ENCODE peak calls at places on chromosomes 2 and 18, in eight cellular contexts. O is pancreas, A is neural progenitor cell, Z is H9, F is PC-9, J is adipocyte, R is kidney, S is iPS DF 6.9. X is an unnamed sample. For H3K4me1, the result is how much of the 10 kb centered on the place peaks cover.

GRCh38 chr2:73746015-73746876 is 9.1 kb upstream of the TPRKB start:
- DNase-seq in O (no peak), A (no peak), Z (peak), F (no peak), J (no peak), R (no peak), S (no peak), X (no peak)

GRCh38 chr2:128549646-128550260 is 231.1 kb upstream of the HS6ST1 start:
- DNase-seq in O (no peak), A (no peak), Z (no peak), F (no peak), J (no peak), R (peak), S (no peak), X (no peak)

GRCh38 chr18:33761363-33761762 is 183.3 kb downstream of the ASXL3 start:
- DNase-seq in O (no peak), A (peak), Z (no peak), F (no peak), J (peak), R (no peak), S (no peak), X (no peak)

GRCh38 chr18:58625839-58626238 is 3.1 kb downstream of the ALPK2 start:
- DNase-seq in O (no peak), A (no peak), Z (no peak), F (no peak), J (no peak), R (no peak), S (no peak), X (no peak)

GRCh38 chr2:67917332-67918054 is 145.3 kb downstream of the C1D start:
- DNase-seq in O (no peak), A (no peak), Z (no peak), F (no peak), J (peak), R (no peak), S (no peak), X (no peak)

GRCh38 chr2:63488118-63488713 is 100.1 kb downstream of the WDPCP start:
- DNase-seq in O (no peak), A (peak), Z (no peak), F (peak), J (peak), R (no peak), S (no peak), X (no peak)

GRCh38 chr2:180962727-180963312 is 17.6 kb upstream of the UBE2E3 start:
- DNase-seq in O (no peak), A (no peak), Z (no peak), F (no peak), J (no peak), R (no peak), S (no peak), X (no peak)

GRCh38 chr2:73214120-73215035 is at the start of gene SMYD5:
- DNase-seq in O (peak), A (peak), Z (peak), F (peak), J (peak), R (peak), S (no peak), X (peak)

GRCh38 chr2:119487434-119488244 is 36.6 kb downstream of the SCTR start:
- DNase-seq in O (peak), A (no peak), Z (no peak), F (no peak), J (no peak), R (peak), S (no peak), X (no peak)

GRCh38 chr2:24971300-24971549 is 530 bp downstream of the DNAJC27 start:
- DNase-seq in O (no peak), A (no peak), Z (peak), F (no peak), J (no peak), R (no peak), S (no peak), X (no peak)

GRCh38 chr2:100625731-100626130 is 62.9 kb downstream of the PDCL3 start:
- DNase-seq in O (no peak), A (no peak), Z (peak), F (no peak), J (no peak), R (no peak), S (no peak), X (no peak)

GRCh38 chr2:107361951-107362350 is 464.7 kb upstream of the RGPD4 start:
- DNase-seq in O (no peak), A (no peak), Z (no peak), F (no peak), J (no peak), R (no peak), S (no peak), X (no peak)

GRCh38 chr2:160367887-160368286 is 125.7 kb downstream of the RBMS1 start:
- DNase-seq in O (no peak), A (no peak), Z (no peak), F (peak), J (peak), R (no peak), S (no peak), X (no peak)

DNA sequence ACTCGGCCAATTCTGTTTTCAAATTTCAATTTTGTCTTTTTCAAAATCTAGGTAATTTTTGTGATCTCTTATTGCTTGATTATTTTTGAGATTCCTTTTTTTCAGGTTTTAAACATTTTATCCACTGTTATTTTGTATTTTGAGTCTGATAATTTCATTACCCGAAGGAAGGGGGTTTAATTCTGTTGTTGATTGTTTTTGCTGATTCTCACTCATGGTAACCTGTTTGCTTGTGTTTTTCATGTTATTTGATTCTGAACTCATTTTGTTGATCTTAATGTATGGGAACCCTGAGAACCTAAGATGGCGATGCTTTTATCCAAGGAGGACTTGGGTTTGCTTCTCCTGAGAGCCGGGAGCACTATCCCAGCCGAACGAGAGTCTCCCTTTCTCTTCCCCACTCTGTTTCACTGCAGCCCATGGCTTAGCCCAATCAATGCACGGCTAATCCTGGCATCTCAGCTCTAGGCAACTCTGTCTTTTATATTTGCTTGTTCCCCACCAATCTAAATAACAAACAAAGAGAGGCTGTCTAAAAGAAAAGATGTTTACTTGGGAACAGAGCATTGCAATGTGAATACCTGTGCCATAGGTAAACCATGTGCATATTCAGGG is 73.2 kb upstream of the ZCCHC2 start:
- DNase-seq in O (no peak), A (no peak), Z (no peak), F (no peak), J (no peak), R (no peak), S (no peak), X (no peak)
- H3K4me1 ChIP-seq in O (under half), A (under half), Z (under half), F (half or more), J (under half), R (under half), S (under half), X (under half)

DNA sequence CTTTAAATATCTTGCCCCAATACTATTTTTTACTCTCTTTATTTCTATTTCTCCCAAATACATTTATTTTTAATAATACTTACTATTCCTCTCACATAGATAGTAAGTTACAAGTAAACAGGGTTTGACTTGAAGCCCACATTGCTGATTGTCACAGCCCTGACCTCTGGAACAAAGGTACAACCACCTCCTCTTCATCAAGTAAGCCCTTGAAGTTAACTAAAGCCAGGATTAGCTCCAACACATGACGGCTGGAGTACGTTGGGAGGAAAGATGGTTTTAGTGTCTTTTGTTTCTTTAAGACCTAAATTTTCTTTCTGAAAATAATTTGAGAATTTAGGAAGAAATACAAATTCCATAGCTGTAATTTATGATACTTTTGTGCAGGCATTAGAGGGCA is 951 bp downstream of the MYOM1 start:
- DNase-seq in O (no peak), A (no peak), Z (no peak), F (no peak), J (no peak), R (no peak), S (no peak), X (no peak)
- H3K4me1 ChIP-seq in O (under half), A (under half), Z (under half), F (under half), J (under half), R (under half), S (under half), X (under half)

DNA sequence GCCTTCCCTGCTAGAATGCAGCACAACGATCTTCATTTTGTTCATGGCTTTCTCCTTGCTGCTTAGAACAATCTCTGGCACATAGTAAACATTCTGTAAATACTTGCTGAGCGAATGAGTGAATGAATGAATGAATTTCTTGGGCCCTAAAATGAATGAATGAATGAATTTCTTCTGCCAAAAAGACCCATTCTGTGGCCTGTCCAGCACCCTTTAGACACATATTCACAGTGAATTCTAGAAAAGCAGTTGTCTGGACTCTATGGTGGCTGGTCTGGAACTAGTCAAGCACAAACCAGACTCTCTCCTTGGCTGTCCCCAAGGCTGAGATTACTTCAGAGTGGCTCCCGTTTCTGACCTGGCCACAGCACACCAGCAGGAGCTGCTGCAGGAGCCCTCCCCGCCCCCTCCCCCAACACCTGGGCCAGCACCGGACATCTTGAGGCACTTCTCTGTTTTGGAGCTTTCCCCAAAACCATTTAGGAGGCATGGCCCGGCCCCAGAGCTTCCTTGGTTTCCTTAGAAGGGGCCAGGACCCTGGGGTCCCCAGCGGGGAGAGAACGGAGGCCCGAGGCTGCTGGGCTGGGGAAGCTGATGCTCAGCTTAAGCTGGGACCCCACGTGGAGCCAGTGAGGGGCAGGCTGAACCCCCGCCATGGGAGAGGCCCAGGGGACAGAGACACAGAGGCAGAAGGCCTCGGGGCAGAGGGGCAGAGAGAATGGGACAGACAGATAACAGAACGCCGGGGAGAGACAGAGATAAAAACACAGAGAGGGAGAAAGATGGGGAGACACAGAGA is 159.0 kb downstream of the ZFP36L2 start:
- DNase-seq in O (no peak), A (peak), Z (no peak), F (no peak), J (no peak), R (peak), S (no peak), X (no peak)
- H3K4me1 ChIP-seq in O (under half), A (under half), Z (under half), F (half or more), J (under half), R (under half), S (under half), X (under half)

GRCh38 chr2:201152999-201153398 is 29.9 kb upstream of the CASP10 start:
- DNase-seq in O (no peak), A (no peak), Z (no peak), F (no peak), J (no peak), R (no peak), S (no peak), X (no peak)

GRCh38 chr2:201156051-201156450 is 26.9 kb upstream of the CASP10 start:
- DNase-seq in O (no peak), A (no peak), Z (no peak), F (no peak), J (no peak), R (no peak), S (no peak), X (no peak)

GRCh38 chr2:201154615-201155014 is 28.3 kb upstream of the CASP10 start:
- DNase-seq in O (no peak), A (no peak), Z (no peak), F (no peak), J (no peak), R (no peak), S (no peak), X (no peak)

GRCh38 chr2:201158111-201158929 is 24.6 kb upstream of the CASP10 start:
- DNase-seq in O (no peak), A (peak), Z (peak), F (peak), J (peak), R (no peak), S (no peak), X (peak)

DNA sequence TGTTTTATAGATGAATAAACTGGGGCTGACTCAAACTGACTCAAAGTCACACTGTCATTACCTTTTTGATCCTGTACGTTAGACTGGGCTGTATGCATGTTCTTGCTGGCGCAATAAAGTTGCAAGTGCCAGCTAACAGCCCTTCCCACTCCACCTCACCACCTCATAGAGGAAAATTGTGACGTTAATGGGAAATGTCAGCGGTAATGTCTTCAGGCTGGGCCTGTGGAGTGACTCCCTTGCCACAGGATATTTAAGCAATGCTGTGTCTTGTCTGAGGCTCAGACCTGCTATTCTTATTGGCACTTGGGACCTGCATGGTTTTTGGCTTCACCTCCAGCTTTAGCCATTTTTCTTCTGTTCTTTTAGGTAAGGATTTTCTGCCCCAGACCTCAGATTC is 25.2 kb upstream of the CASP10 start:
- DNase-seq in O (no peak), A (no peak), Z (no peak), F (no peak), J (no peak), R (no peak), S (no peak), X (no peak)
- H3K4me1 ChIP-seq in O (under half), A (under half), Z (under half), F (under half), J (under half), R (under half), S (under half), X (under half)

GRCh38 chr2:203714112-203714511 is 7.7 kb downstream of the CD28 start:
- DNase-seq in O (no peak), A (no peak), Z (no peak), F (no peak), J (no peak), R (no peak), S (no peak), X (no peak)
- H3K4me1 ChIP-seq in O (under half), A (under half), Z (under half), F (under half), J (under half), R (under half), S (under half), X (half or more)

GRCh38 chr2:48320747-48321146 is 209.2 kb upstream of the STON1 start:
- DNase-seq in O (no peak), A (no peak), Z (no peak), F (no peak), J (peak), R (no peak), S (no peak), X (no peak)
- H3K4me1 ChIP-seq in O (under half), A (under half), Z (under half), F (under half), J (under half), R (under half), S (under half), X (half or more)

DNA sequence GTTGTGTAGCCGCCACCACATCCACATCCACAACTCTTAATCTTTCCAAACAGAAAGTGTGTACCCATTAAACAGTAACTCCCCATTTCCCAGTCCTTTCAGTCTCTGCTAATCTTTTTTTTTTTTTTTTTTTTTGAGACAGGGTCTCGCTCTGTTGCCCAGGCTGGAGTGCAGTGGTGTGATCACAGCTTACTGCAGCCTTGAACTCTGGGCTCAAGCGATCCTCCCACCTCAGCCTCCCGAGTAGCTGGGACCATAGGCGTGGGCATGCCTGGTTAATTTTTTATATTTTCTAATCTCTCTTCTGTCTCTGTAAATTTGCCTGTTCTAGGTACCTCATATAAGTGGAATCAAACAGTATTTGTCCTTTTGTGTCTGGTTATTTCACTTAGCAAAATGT is 3.6 kb downstream of the EIF2AK2 start:
- DNase-seq in O (no peak), A (no peak), Z (no peak), F (no peak), J (no peak), R (no peak), S (no peak), X (no peak)
- H3K4me1 ChIP-seq in O (under half), A (under half), Z (under half), F (under half), J (under half), R (under half), S (under half), X (under half)

DNA sequence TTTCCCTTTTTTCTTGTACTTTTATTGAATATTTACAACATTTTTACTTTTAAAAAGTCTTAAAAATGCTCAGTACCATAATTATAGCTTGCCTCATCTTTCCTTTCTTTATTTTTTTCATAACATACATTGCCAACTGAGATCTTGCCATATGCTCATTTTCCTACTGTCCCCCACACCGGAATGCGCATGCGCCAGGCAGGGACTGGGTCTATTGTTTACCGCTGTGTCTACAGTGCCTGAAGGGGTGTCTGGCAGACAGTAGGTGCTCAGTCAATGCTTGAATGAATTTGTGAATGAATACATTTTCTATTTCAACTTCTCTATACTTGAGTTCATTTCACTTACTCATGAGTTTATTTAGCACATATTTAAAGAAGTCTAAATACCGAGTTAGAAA is 158.0 kb downstream of the CYP26B1 start:
- DNase-seq in O (no peak), A (no peak), Z (no peak), F (no peak), J (no peak), R (peak), S (no peak), X (no peak)
- H3K4me1 ChIP-seq in O (under half), A (under half), Z (under half), F (under half), J (under half), R (under half), S (under half), X (under half)